ENCODE peak calls at places on chromosomes 13 and 19, in nine cellular contexts. E is stomach, Y is upper lobe of left lung, M is transverse colon, T is tibial nerve, P is ovary, L is SK-N-SH, F is A549, D is HepG2. Q is an unnamed sample.

GRCh38 chr13:40207110-40207478 is 459.3 kb downstream of the FOXO1 start:
- DNase-seq in L (no peak), P (no peak), F (no peak), E (no peak), Y (no peak), M (no peak), D (no peak), T (no peak), Q (no peak)

GRCh38 chr13:94416454-94417080 is 62.9 kb downstream of the DCT start:
- DNase-seq in F (no peak), Y (peak), M (no peak), L (peak), T (no peak), E (no peak), D (peak), P (no peak), Q (no peak)

GRCh38 chr19:3606174-3606689 is 443 bp downstream of the TBXA2R start:
- DNase-seq in D (no peak), E (peak), M (peak), F (no peak), T (no peak), P (peak), Y (peak), L (peak), Q (peak)

GRCh38 chr19:2557093-2557440 is 81.1 kb downstream of the GADD45B start:
- DNase-seq in T (no peak), D (no peak), M (no peak), F (no peak), L (no peak), E (no peak), P (no peak), Y (no peak), Q (peak)

GRCh38 chr19:41871573-41872383 is 5.3 kb upstream of the CD79A start:
- DNase-seq in E (no peak), M (peak), L (peak), P (no peak), Y (peak), F (no peak), D (no peak), T (no peak), Q (peak)

GRCh38 chr19:46213806-46214205 is 15.7 kb upstream of the IGFL1 start:
- DNase-seq in T (no peak), D (no peak), F (no peak), Y (no peak), M (no peak), P (no peak), L (no peak), E (no peak), Q (no peak)

GRCh38 chr19:13547102-13547501 is 40.8 kb upstream of the CACNA1A start:
- DNase-seq in M (no peak), T (no peak), E (no peak), Y (no peak), P (no peak), F (no peak), L (no peak), D (no peak), Q (no peak)

GRCh38 chr13:79271616-79272015 is 134.4 kb downstream of the RBM26 start:
- DNase-seq in T (no peak), P (no peak), E (no peak), F (no peak), M (no peak), L (no peak), D (no peak), Y (no peak), Q (no peak)

GRCh38 chr13:109697936-109698335 is 88.4 kb downstream of the IRS2 start:
- DNase-seq in M (no peak), Y (no peak), D (no peak), E (no peak), L (no peak), T (no peak), F (no peak), P (no peak), Q (no peak)

GRCh38 chr19:30393046-30393445 is 20.9 kb downstream of the ZNF536 start:
- DNase-seq in D (no peak), Y (no peak), T (no peak), P (no peak), M (no peak), L (no peak), F (no peak), E (no peak), Q (no peak)

GRCh38 chr13:48496271-48496670 is 36.6 kb downstream of the RCBTB2 start:
- DNase-seq in E (no peak), D (no peak), T (no peak), F (no peak), L (no peak), P (no peak), Y (no peak), M (no peak), Q (no peak)

GRCh38 chr19:23440791-23441190 is 45.5 kb upstream of the ZNF91 start:
- DNase-seq in M (no peak), Y (no peak), D (no peak), E (no peak), L (peak), T (no peak), P (no peak), F (peak), Q (no peak)

GRCh38 chr19:49851456-49852259 is 699 bp downstream of the PTOV1 start:
- DNase-seq in D (no peak), E (no peak), Y (no peak), P (peak), F (no peak), M (no peak), T (no peak), L (peak), Q (no peak)

GRCh38 chr13:98189841-98190505 is 12.9 kb upstream of the RNF113B start:
- DNase-seq in E (no peak), F (no peak), D (peak), P (peak), L (peak), Y (no peak), T (no peak), M (no peak), Q (no peak)

GRCh38 chr13:74061939-74062595 is 72.1 kb downstream of the KLF12 start:
- DNase-seq in D (no peak), E (no peak), L (peak), P (peak), F (no peak), Y (no peak), M (no peak), T (peak), Q (no peak)

GRCh38 chr13:27338816-27339215 is 68.2 kb downstream of the RASL11A start:
- DNase-seq in P (no peak), D (peak), Y (no peak), M (no peak), L (peak), T (no peak), F (no peak), E (no peak), Q (no peak)

GRCh38 chr13:27341616-27342015 is 71.0 kb downstream of the RASL11A start:
- DNase-seq in M (no peak), P (no peak), F (no peak), D (no peak), T (no peak), L (no peak), E (no peak), Y (no peak), Q (no peak)

GRCh38 chr13:27338207-27338606 is 67.6 kb downstream of the RASL11A start:
- DNase-seq in Y (no peak), P (no peak), F (no peak), D (no peak), E (no peak), M (no peak), T (no peak), L (no peak), Q (no peak)

GRCh38 chr13:27336005-27336673 is 65.5 kb downstream of the RASL11A start:
- DNase-seq in T (no peak), L (no peak), M (no peak), F (no peak), Y (no peak), E (no peak), P (no peak), D (no peak), Q (no peak)

DNA sequence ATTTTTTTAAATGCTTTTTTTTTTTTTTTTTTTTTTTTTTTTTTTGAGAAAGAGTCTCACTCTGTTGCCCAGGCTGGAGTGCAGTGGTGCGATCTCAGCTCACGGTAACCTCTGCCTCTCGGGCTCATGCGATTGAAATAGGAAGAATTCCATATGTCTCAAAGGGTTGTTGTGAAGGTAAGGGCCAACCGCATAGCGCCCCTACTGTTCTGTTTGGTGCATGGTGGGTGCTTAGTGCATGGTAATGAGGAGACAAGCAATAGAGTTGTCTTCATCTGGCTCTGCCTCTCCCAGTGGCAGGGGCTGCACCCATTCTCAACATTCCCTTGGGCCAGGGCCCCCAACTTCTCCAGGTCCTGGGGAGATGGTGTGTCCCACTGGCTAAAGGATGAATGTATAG is 68.7 kb downstream of the RASL11A start:
- DNase-seq in E (peak), D (peak), F (peak), P (no peak), M (peak), Y (no peak), L (peak), T (peak), Q (no peak)
- TF ChIP-seq EP300 in E (no peak), D (no peak), F (no peak), P (no peak), M (no peak), Y (no peak), L (no peak), T (no peak), Q (no peak)

GRCh38 chr13:44758595-44759221 is 182.6 kb upstream of the TSC22D1 start:
- DNase-seq in T (no peak), F (no peak), P (no peak), E (no peak), D (peak), M (peak), L (no peak), Y (no peak), Q (no peak)

GRCh38 chr13:44759723-44760360 is 183.7 kb upstream of the TSC22D1 start:
- DNase-seq in P (no peak), L (no peak), T (no peak), Y (peak), M (no peak), E (peak), F (no peak), D (peak), Q (no peak)

GRCh38 chr13:44762946-44763345 is 186.8 kb upstream of the TSC22D1 start:
- DNase-seq in D (no peak), E (no peak), Y (no peak), P (no peak), M (no peak), L (no peak), F (no peak), T (no peak), Q (no peak)

GRCh38 chr13:44759222-44759721 is 183.1 kb upstream of the TSC22D1 start:
- DNase-seq in L (no peak), T (no peak), Y (no peak), P (no peak), M (peak), D (no peak), F (no peak), E (peak), Q (no peak)

GRCh38 chr13:44760434-44760833 is 184.3 kb upstream of the TSC22D1 start:
- DNase-seq in T (no peak), L (no peak), E (no peak), F (no peak), Y (peak), P (no peak), D (no peak), M (no peak), Q (no peak)
- H3K27ac ChIP-seq in T (no peak), L (no peak), E (peak), F (no peak), Y (no peak), P (no peak), D (no peak), M (peak), Q (no peak)

DNA sequence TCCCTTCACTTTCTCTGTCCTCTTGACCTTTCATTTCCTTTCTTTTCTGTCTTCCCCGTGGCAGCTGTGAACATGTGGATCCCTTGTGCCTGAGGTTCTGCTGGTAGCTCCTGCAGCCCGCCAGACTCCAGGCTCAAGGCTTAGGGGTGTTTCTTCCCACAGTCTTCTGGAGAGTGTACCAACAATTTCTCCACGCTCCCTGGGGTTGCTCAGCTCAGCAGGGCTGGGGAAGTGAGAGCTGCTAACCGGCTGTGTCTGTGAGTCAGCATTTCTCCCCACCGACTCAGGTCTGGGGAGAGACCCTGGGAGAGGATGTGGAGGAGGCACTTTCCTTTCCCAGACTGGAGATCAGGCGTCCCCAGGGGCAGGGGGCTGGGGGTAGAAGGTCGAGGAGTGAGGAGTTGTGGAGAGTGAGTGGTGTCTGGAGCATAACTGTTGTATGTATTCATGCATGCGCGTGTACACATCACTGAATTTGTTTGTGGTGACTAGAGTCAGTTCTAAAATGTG is 193.6 kb downstream of the KCNRG start:
- DNase-seq in E (peak), Y (peak), D (peak), L (no peak), M (peak), T (peak), P (no peak), F (peak), Q (peak)
- TF ChIP-seq EP300 in E (no peak), Y (no peak), D (no peak), L (no peak), M (no peak), T (no peak), P (no peak), F (no peak), Q (no peak)

DNA sequence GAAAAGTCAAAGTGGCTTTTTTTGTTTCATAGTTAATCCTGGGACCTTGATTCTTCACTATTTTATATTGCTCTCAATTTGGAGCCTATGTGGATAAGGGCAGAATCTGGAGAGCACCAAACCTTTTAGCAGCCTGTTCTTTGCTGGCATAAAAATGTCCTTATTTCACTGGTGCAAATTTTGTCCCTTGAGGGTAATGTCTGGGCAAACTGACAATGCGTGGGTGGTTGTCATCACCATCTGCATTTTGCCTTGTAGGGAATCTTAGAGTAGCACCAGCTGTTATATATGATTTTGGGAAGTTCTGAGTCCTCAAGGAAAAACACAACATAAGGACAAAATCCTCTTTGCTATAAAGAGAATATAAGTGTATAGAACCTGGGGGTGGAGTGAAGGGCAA is 336.9 kb upstream of the HTR2A start:
- DNase-seq in P (no peak), Y (no peak), L (no peak), D (no peak), M (no peak), E (no peak), F (no peak), T (no peak), Q (no peak)
- H3K27ac ChIP-seq in P (no peak), Y (no peak), L (no peak), D (no peak), M (no peak), E (no peak), F (no peak), T (no peak), Q (no peak)

GRCh38 chr13:22235950-22236290 is 565.0 kb downstream of the FGF9 start:
- DNase-seq in P (no peak), L (no peak), T (no peak), Y (no peak), D (no peak), E (no peak), M (no peak), F (no peak), Q (no peak)
- TF ChIP-seq EP300 in P (no peak), L (no peak), T (no peak), Y (no peak), D (no peak), E (no peak), M (no peak), F (no peak), Q (no peak)

DNA sequence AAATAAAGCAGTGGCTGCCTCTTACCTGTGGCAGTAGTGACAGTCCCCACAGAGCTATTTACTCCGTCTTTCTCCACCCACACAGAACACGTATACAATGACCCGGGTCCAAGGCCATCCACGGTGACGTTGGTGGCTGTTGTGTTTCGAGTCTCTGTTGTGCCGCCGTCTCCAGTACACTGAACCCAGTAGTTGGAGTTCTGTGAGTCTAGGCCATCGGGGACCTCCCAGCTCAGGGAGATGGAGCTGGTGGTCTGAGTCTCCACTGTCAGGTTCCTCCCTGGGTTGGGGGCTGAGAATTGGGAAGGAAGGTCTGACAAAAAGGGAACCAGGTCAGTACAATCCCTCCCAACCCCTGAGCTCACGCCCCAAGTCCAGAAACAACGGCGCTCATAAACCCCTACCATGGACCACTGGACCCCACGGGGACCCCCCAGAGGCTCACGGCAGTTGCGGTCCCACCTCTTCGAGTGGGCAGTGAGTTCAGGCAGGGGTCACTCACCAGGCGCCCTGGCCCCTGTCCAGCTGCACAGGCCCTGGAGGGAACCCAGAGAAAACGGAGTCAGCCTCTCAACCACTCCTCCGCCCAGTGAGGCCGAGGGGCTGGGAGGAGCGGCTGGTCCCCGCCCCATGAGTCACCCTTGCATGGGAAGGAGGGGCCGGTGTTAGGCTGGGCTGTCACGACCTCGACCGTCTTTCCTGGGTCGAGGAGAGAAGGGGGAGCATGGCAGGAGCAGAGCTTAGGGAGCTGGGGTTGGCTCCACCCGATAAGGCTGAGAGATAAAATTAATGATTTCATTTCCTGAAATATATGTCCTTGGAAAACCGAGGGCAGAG is 2.4 kb downstream of the PTPRH start:
- DNase-seq in F (peak), E (peak), L (peak), M (peak), T (peak), D (peak), P (peak), Y (peak), Q (peak)
- H3K27ac ChIP-seq in F (peak), E (peak), L (peak), M (peak), T (no peak), D (peak), P (no peak), Y (no peak), Q (no peak)

GRCh38 chr19:11046608-11047354 is 42.5 kb upstream of the LDLR start:
- DNase-seq in Y (no peak), L (no peak), E (no peak), F (no peak), T (no peak), D (no peak), P (no peak), M (no peak), Q (no peak)
- TF ChIP-seq EP300 in Y (no peak), L (no peak), E (no peak), F (no peak), T (no peak), D (no peak), P (no peak), M (no peak), Q (no peak)

GRCh38 chr19:1311543-1312091 is 25.9 kb downstream of the EFNA2 start:
- DNase-seq in D (no peak), T (no peak), F (no peak), E (no peak), L (no peak), P (no peak), Y (no peak), M (no peak), Q (no peak)
- H3K27ac ChIP-seq in D (no peak), T (no peak), F (no peak), E (no peak), L (no peak), P (no peak), Y (no peak), M (no peak), Q (no peak)

GRCh38 chr19:7867092-7867844 is 6.9 kb downstream of the PRR36 start:
- DNase-seq in P (no peak), D (no peak), M (no peak), T (no peak), L (no peak), F (no peak), E (no peak), Y (no peak), Q (no peak)

GRCh38 chr19:7869910-7870511 is 4.2 kb downstream of the PRR36 start:
- DNase-seq in E (peak), F (no peak), L (peak), Y (peak), D (peak), P (peak), T (no peak), M (peak), Q (no peak)

GRCh38 chr19:7869453-7869909 is 4.7 kb downstream of the PRR36 start:
- DNase-seq in L (peak), E (peak), M (peak), P (peak), F (no peak), D (peak), T (no peak), Y (peak), Q (no peak)

GRCh38 chr19:7868671-7869452 is 5.3 kb downstream of the PRR36 start:
- DNase-seq in T (peak), E (peak), M (peak), L (peak), P (peak), D (peak), Y (peak), F (peak), Q (no peak)

DNA sequence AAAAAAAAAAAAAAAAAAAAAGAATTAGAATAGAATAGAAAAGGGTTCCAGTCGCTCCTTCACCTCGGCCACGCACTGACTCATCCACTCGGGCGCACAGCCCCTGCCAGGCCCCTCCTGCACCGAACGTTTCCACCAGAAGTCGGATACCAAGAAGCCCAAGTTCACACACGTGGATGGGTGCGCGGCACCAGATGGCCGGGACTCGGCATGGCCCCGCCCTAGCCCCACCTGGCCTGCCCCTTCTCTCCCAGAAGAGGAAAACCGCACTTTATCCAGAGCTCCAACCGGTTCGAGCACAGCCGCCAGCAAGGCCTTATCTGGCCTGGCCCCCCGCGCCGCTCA is 5.9 kb downstream of the PRR36 start:
- DNase-seq in F (no peak), L (no peak), D (no peak), M (no peak), P (no peak), E (peak), T (no peak), Y (no peak), Q (no peak)
- TF ChIP-seq EP300 in F (no peak), L (no peak), D (no peak), M (no peak), P (no peak), E (no peak), T (no peak), Y (no peak), Q (no peak)

GRCh38 chr13:37208052-37208451 is 102.6 kb upstream of the CSNK1A1L start:
- DNase-seq in F (no peak), T (no peak), E (no peak), Y (no peak), L (no peak), M (no peak), P (no peak), D (no peak), Q (no peak)
- H3K27ac ChIP-seq in F (no peak), T (no peak), E (no peak), Y (no peak), L (no peak), M (no peak), P (no peak), D (no peak), Q (no peak)

Q was measured in sigmoid colon.